ENCODE peak calls at places on chromosomes 13 and 19, in four cellular contexts. H, Z, N and K are unnamed samples. For H3K27me3 and H3K4me1, the result is how much of the 10 kb centered on the place peaks cover.

GRCh38 chr19:32671883-32672282 is 3.1 kb downstream of the ANKRD27 start:
- DNase-seq in Z (no peak), N (no peak), H (no peak), K (no peak)

GRCh38 chr13:49315036-49315565 is 67.4 kb downstream of the CDADC1 start:
- DNase-seq in H (no peak), Z (no peak), N (no peak), K (no peak)

GRCh38 chr19:58562126-58563033 is 4.0 kb upstream of the UBE2M start:
- DNase-seq in H (no peak), Z (peak), N (peak), K (peak)

GRCh38 chr13:59879281-59879680 is 284.4 kb downstream of the DIAPH3 start:
- DNase-seq in Z (no peak), H (no peak), N (no peak), K (no peak)

GRCh38 chr13:75404721-75405120 is 77.2 kb downstream of the TBC1D4 start:
- DNase-seq in Z (no peak), N (no peak), H (no peak), K (no peak)

GRCh38 chr19:18975011-18975410 is 34.0 kb upstream of the HOMER3 start:
- DNase-seq in H (no peak), N (peak), Z (no peak), K (no peak)

GRCh38 chr19:5261151-5261890 is 79.3 kb downstream of the PTPRS start:
- DNase-seq in H (no peak), N (peak), Z (no peak), K (no peak)

GRCh38 chr19:40367577-40368434 is 19.3 kb downstream of the PLD3 start:
- DNase-seq in Z (no peak), N (no peak), H (no peak), K (no peak)

GRCh38 chr13:69935043-69935442 is 172.6 kb upstream of the ATXN8OS start:
- DNase-seq in N (peak), H (no peak), Z (no peak), K (no peak)

GRCh38 chr19:1420590-1420989 is 13.2 kb downstream of the DAZAP1 start:
- DNase-seq in N (no peak), Z (no peak), H (no peak), K (no peak)

GRCh38 chr13:27018882-27019281 is 152.7 kb downstream of the USP12 start:
- DNase-seq in H (no peak), Z (no peak), N (no peak), K (no peak)

GRCh38 chr19:14339741-14340140 is 41.5 kb upstream of the ADGRE5 start:
- DNase-seq in Z (no peak), N (no peak), H (no peak), K (no peak)

GRCh38 chr13:21218351-21219043 is 42.0 kb downstream of the MRPL57 start:
- DNase-seq in Z (no peak), H (no peak), N (peak), K (no peak)

GRCh38 chr13:75258159-75258782 is 223.7 kb downstream of the TBC1D4 start:
- DNase-seq in Z (no peak), N (peak), H (no peak), K (no peak)

GRCh38 chr19:54045771-54046170 is 17.9 kb downstream of the VSTM1 start:
- DNase-seq in Z (no peak), H (no peak), N (no peak), K (no peak)

GRCh38 chr19:35154535-35155406 is at the start of gene FXYD5:
- DNase-seq in H (no peak), N (peak), Z (peak), K (peak)

GRCh38 chr13:51453959-51454703 is 1.3 kb upstream of the INTS6 start:
- DNase-seq in Z (peak), N (peak), H (no peak), K (no peak)

GRCh38 chr13:110274687-110275086 is 32.3 kb downstream of the COL4A1 start:
- DNase-seq in Z (no peak), H (no peak), N (peak), K (no peak)

GRCh38 chr13:51158365-51158764 is 47.3 kb upstream of the C13orf42 start:
- DNase-seq in Z (no peak), N (no peak), H (no peak), K (no peak)

GRCh38 chr13:20431080-20431479 is 94.6 kb downstream of the CRYL1 start:
- DNase-seq in Z (no peak), N (no peak), H (no peak), K (no peak)

GRCh38 chr19:12834976-12835757 is 788 bp upstream of the RTBDN start:
- DNase-seq in H (no peak), Z (no peak), N (peak), K (peak)

GRCh38 chr13:77779461-77780272 is 82.2 kb downstream of the SLAIN1 start:
- DNase-seq in Z (no peak), N (peak), H (no peak), K (peak)

GRCh38 chr19:56554272-56554869 is 12.9 kb upstream of the ZNF470 start:
- DNase-seq in N (no peak), H (no peak), Z (no peak), K (no peak)

GRCh38 chr13:110024646-110024980 is 238.2 kb upstream of the IRS2 start:
- DNase-seq in Z (no peak), H (no peak), N (no peak), K (no peak)

GRCh38 chr19:50315773-50316448 is 13.3 kb downstream of the KCNC3 start:
- DNase-seq in H (no peak), Z (no peak), N (no peak), K (no peak)

GRCh38 chr13:42211704-42212103 is 60.2 kb upstream of the AKAP11 start:
- DNase-seq in H (no peak), N (peak), Z (no peak), K (no peak)

GRCh38 chr13:107680115-107680514 is 535.2 kb downstream of the LIG4 start:
- DNase-seq in N (peak), Z (no peak), H (no peak), K (no peak)

GRCh38 chr13:40399756-40400155 is 266.7 kb downstream of the FOXO1 start:
- DNase-seq in H (no peak), N (peak), Z (no peak), K (no peak)

GRCh38 chr19:13079542-13079986 is 23.1 kb downstream of the LYL1 start:
- DNase-seq in Z (no peak), H (no peak), N (no peak), K (no peak)

GRCh38 chr13:78806457-78806856 is 147.5 kb upstream of the OBI1 start:
- DNase-seq in H (no peak), N (peak), Z (no peak), K (no peak)

GRCh38 chr13:76012091-76012721 is 376.1 kb downstream of the LMO7 start:
- DNase-seq in H (no peak), N (peak), Z (no peak), K (no peak)

GRCh38 chr19:49363265-49364082 is at the start of gene DKKL1:
- DNase-seq in H (peak), N (peak), Z (peak), K (peak)

GRCh38 chr13:50428183-50428877 is 413.1 kb downstream of the KCNRG start:
- DNase-seq in H (no peak), N (no peak), Z (no peak), K (no peak)

GRCh38 chr19:39408392-39409206 is 2.0 kb downstream of the ZFP36 start:
- DNase-seq in Z (no peak), N (peak), H (no peak), K (peak)

GRCh38 chr19:55353803-55354697 is 469 bp downstream of the COX6B2 start:
- DNase-seq in H (no peak), N (peak), Z (peak), K (peak)

GRCh38 chr19:55352746-55353145 is 1.8 kb downstream of the COX6B2 start:
- DNase-seq in H (no peak), N (no peak), Z (no peak), K (no peak)

GRCh38 chr19:55354698-55355212 is at the start of gene COX6B2:
- DNase-seq in H (no peak), N (no peak), Z (no peak), K (no peak)

GRCh38 chr19:55352040-55352439 is 2.5 kb downstream of the COX6B2 start:
- DNase-seq in N (peak), H (no peak), Z (no peak), K (no peak)

DNA sequence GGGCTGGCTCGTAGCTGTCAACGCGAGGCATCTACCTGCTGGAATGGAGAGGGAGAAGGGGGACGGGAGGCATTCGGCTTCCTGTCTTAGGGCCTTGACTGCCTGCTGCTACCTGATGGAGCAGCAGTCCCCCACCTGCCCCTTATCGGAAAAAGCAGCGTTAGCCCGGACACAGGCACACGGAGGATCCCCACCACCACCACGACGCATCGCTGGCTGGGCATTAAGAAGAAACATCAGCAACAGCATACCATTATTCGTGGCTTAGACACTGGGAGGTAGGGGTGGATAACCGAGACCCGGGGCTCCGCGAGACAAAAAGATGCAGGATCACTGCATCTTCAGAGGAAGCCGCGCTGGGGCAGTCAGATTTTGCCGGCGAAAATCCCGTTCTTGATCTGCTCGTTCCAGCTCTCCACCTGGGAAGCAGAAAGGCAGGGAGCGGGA is 1.1 kb downstream of the COX6B2 start:
- DNase-seq in Z (no peak), N (peak), H (no peak), K (no peak)
- H3K27me3 ChIP-seq in Z (under half), N (under half), H (under half), K (under half)

GRCh38 chr13:28099396-28100148 is 804 bp downstream of the FLT3 start:
- DNase-seq in Z (no peak), H (no peak), N (no peak), K (no peak)
- H3K4me3 ChIP-seq in Z (peak), H (no peak), N (no peak), K (no peak)

DNA sequence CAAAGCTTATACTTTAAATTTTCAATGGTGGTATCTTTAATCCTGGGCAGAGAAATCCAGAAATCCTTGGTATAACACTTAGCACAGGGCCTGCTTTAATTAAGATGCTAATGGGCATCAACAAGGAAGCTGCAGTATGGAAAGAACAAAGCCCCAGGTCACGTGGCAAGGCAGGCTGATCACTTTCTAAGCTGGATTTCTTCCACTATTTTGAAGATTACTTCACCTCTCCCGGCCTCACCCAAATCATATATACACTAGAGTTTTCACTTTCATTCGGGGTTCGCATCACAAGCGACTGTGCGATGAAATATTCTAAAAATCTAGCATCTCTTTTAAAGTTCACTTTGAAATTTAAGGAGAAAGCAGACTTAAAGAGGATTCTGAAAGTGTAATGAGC is 71.8 kb downstream of the STARD13 start:
- DNase-seq in H (no peak), Z (no peak), N (no peak), K (no peak)
- H3K4me1 ChIP-seq in H (under half), Z (half or more), N (under half), K (under half)

DNA sequence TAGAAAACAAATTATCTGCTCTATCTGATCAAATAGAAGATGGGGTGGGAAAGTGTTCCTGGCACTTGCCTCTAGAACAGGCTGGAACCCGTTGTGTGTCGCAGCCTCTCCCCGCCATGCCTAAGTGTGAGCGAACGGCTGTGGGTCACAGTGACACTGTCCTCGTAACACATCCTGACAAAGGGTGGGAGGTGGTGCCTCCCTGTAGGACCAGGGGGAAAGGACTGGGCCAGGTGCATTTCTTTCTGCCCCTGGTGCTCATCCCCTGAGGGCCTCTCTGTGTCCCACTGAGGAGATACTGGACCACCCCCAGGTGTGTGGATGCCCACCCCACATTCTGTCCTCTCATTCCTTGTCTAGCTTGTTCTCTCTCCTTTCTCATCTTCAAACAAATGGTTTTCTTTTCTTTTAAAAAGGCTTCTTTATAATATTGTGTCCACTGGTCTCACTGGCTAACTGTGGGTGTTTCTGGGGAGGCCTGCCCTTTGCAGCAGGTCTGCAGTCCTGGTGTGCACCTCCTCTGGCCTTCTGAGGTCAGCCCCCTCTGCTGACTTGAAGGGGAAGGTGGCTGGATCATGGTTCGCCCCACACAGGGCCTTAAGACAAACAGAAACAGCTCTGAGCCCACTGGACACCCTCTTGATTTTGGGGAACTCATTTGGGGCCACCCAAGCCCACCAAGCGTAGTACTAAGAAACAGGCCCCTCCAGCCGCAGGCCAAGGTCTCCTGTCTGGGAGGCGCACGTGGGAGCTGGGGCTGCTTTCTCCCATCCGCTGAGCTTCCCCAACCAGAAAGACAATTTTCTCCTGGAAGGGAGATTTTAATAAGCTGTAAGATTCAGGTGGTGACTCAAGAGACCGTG is 152.5 kb upstream of the SOX1 start:
- DNase-seq in N (no peak), H (no peak), Z (no peak), K (no peak)
- H3K27me3 ChIP-seq in N (half or more), H (under half), Z (under half), K (under half)

GRCh38 chr19:6813659-6814058 is 41.2 kb downstream of the VAV1 start:
- DNase-seq in N (no peak), H (no peak), Z (no peak), K (no peak)
- H3K4me3 ChIP-seq in N (no peak), H (no peak), Z (no peak), K (no peak)

GRCh38 chr13:46726347-46726746 is 70.6 kb downstream of the ESD start:
- DNase-seq in Z (no peak), H (no peak), N (no peak), K (no peak)

GRCh38 chr13:46720189-46720588 is 76.8 kb downstream of the ESD start:
- DNase-seq in H (no peak), N (no peak), Z (no peak), K (no peak)

GRCh38 chr13:46717275-46717674 is 79.7 kb downstream of the ESD start:
- DNase-seq in H (no peak), N (no peak), Z (no peak), K (no peak)

GRCh38 chr13:46716821-46717220 is 80.1 kb downstream of the ESD start:
- DNase-seq in H (no peak), N (no peak), Z (no peak), K (no peak)

GRCh38 chr13:46721054-46721453 is 75.9 kb downstream of the ESD start:
- DNase-seq in Z (peak), H (no peak), N (peak), K (peak)
- H3K4me1 ChIP-seq in Z (under half), H (under half), N (under half), K (under half)

GRCh38 chr19:6999938-7000732 is 21.1 kb downstream of the MBD3L2B start:
- DNase-seq in N (no peak), H (no peak), Z (no peak), K (no peak)

GRCh38 chr19:7000816-7001215 is 20.4 kb downstream of the MBD3L2B start:
- DNase-seq in Z (no peak), N (no peak), H (no peak), K (no peak)

GRCh38 chr19:6995054-6995453 is 26.2 kb downstream of the MBD3L2B start:
- DNase-seq in Z (no peak), N (no peak), H (no peak), K (no peak)

GRCh38 chr19:6996810-6997209 is 24.4 kb downstream of the MBD3L2B start:
- DNase-seq in Z (no peak), N (no peak), H (no peak), K (no peak)

DNA sequence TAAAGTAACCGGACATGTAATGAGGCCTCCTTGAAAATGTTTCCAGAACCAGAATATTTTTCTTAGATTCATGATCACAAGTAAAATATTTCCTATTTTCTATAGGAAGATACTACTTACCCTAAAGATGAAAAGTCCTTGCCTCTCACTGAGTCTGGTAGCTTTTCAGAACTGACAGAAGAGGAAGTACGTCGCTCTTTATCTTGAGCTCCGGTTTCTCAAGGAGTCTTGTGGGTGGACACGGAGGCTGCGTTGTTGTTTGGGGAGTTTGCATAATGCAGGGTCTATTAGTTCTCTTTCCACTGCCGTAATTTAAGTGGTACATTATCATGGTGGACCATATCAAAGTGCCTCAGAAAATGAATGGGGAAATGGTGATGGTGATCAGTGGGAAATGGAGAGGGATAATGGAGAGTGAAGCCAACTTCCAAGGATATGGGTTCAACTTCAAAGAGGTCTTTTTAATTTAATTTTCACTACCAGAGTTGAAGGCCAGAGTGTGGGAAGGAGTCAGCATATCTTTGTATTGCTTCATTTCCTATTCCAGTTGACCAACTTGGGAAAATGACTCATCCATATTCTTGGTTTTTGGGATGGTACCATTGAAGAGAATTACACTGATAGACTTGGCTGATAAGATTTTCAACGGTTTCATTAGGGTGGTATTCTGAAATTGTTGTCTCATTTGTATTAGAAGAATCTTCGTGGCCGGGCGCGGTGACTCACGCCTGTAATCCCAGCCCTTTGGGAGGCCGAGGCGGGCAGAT is 23.4 kb downstream of the MBD3L2B start:
- DNase-seq in Z (no peak), H (no peak), N (peak), K (peak)
- H3K27me3 ChIP-seq in Z (under half), H (under half), N (under half), K (under half)

DNA sequence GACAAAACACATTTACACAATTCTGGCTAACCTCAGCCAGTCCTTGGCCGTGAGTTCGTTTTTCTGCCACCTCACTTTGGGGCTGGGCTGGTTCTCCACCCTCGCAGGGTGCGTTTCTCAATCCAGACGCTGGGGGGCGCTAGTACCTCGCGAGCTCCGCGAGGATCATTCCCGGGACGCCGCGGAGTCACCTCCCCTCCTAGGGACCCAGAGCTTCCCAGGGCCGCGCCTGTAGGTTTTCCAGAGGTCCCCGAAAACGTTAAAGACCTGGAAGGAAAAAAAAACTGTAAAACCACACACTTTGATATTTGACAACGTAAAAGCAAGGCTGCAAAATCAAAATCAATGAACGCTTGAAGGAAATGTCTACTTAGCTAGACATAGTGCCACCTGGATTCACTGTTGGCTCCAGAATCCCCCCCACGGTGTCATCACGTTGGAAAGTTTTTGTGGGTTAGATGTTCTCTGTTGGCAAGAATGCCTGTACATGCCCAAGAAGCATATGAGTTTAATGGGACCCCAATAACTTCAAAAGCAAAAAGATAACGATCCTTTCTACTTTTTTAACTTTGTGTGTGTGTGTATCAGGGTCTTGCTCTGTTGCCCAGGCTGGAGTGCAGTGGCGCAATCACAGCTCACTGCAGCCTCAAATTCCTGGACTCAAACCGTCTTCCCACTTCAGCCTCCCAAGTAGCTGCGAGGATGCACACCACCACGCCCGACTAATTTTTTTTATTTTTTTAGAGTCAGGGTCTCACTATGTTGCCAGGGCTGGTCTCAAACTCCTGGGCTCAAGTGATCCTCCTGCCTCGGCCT is 34.5 kb upstream of the TPM4 start:
- DNase-seq in Z (peak), H (peak), N (peak), K (peak)
- H3K4me3 ChIP-seq in Z (no peak), H (no peak), N (peak), K (no peak)